ENCODE peak calls at places on chromosomes 3 and 15, in five cellular contexts. One of them, this sample, is unnamed.

GRCh38 chr3:110031975-110032374 is 694.6 kb upstream of the DPPA4 start:
- DNase-seq in brain microvascular endothelial cell: no peak
- DNase-seq in lower leg skin: no peak
- DNase-seq in AG09309: no peak
- DNase-seq in neuronal stem cell: no peak
- DNase-seq in this sample: no peak

GRCh38 chr3:94587291-94587690 is 524.4 kb downstream of the NSUN3 start:
- DNase-seq in brain microvascular endothelial cell: no peak
- DNase-seq in lower leg skin: no peak
- DNase-seq in AG09309: no peak
- DNase-seq in neuronal stem cell: no peak
- DNase-seq in this sample: no peak

GRCh38 chr3:154745122-154745521 is 315.1 kb upstream of the GPR149 start:
- DNase-seq in AG09309: no peak
- DNase-seq in neuronal stem cell: no peak
- DNase-seq in brain microvascular endothelial cell: no peak
- DNase-seq in lower leg skin: no peak
- DNase-seq in this sample: no peak

GRCh38 chr3:132834327-132834726 is 112.1 kb upstream of the NPHP3 start:
- DNase-seq in neuronal stem cell: no peak
- DNase-seq in lower leg skin: no peak
- DNase-seq in AG09309: no peak
- DNase-seq in brain microvascular endothelial cell: no peak
- DNase-seq in this sample: no peak

GRCh38 chr3:50630916-50631315 is 14.0 kb downstream of the MAPKAPK3 start:
- DNase-seq in lower leg skin: no peak
- DNase-seq in AG09309: no peak
- DNase-seq in brain microvascular endothelial cell: no peak
- DNase-seq in neuronal stem cell: no peak
- DNase-seq in this sample: no peak

GRCh38 chr3:114408763-114409162 is 114.9 kb downstream of the TIGIT start:
- DNase-seq in lower leg skin: no peak
- DNase-seq in AG09309: no peak
- DNase-seq in neuronal stem cell: peak
- DNase-seq in brain microvascular endothelial cell: no peak
- DNase-seq in this sample: no peak

GRCh38 chr15:87877114-87877810 is 379.3 kb downstream of the NTRK3 start:
- DNase-seq in neuronal stem cell: no peak
- DNase-seq in AG09309: no peak
- DNase-seq in lower leg skin: no peak
- DNase-seq in brain microvascular endothelial cell: peak
- DNase-seq in this sample: no peak

GRCh38 chr15:91338763-91339162 is 238.7 kb downstream of the SV2B start:
- DNase-seq in lower leg skin: no peak
- DNase-seq in neuronal stem cell: peak
- DNase-seq in AG09309: no peak
- DNase-seq in brain microvascular endothelial cell: peak
- DNase-seq in this sample: no peak

GRCh38 chr3:161349529-161350278 is 21.6 kb downstream of the SPTSSB start:
- DNase-seq in AG09309: peak
- DNase-seq in brain microvascular endothelial cell: peak
- DNase-seq in neuronal stem cell: no peak
- DNase-seq in lower leg skin: no peak
- DNase-seq in this sample: no peak

GRCh38 chr3:12120374-12121140 is 38.2 kb downstream of the TIMP4 start:
- DNase-seq in lower leg skin: no peak
- DNase-seq in AG09309: no peak
- DNase-seq in brain microvascular endothelial cell: no peak
- DNase-seq in neuronal stem cell: no peak
- DNase-seq in this sample: no peak

GRCh38 chr15:35540031-35540430 is 5.9 kb downstream of the DPH6 start:
- DNase-seq in brain microvascular endothelial cell: no peak
- DNase-seq in lower leg skin: no peak
- DNase-seq in AG09309: peak
- DNase-seq in neuronal stem cell: no peak
- DNase-seq in this sample: no peak

GRCh38 chr15:73873889-73874511 is 636 bp downstream of the TBC1D21 start:
- DNase-seq in AG09309: peak
- DNase-seq in brain microvascular endothelial cell: peak
- DNase-seq in lower leg skin: no peak
- DNase-seq in neuronal stem cell: peak
- DNase-seq in this sample: no peak

GRCh38 chr3:4517643-4518042 is 24.5 kb downstream of the ITPR1 start:
- DNase-seq in lower leg skin: no peak
- DNase-seq in brain microvascular endothelial cell: no peak
- DNase-seq in neuronal stem cell: no peak
- DNase-seq in AG09309: no peak
- DNase-seq in this sample: no peak

GRCh38 chr15:66224946-66225345 is 28.6 kb downstream of the MEGF11 start:
- DNase-seq in lower leg skin: peak
- DNase-seq in neuronal stem cell: no peak
- DNase-seq in AG09309: no peak
- DNase-seq in brain microvascular endothelial cell: no peak
- DNase-seq in this sample: no peak

GRCh38 chr3:96831175-96831574 is 16.8 kb downstream of the EPHA6 start:
- DNase-seq in brain microvascular endothelial cell: no peak
- DNase-seq in lower leg skin: no peak
- DNase-seq in neuronal stem cell: no peak
- DNase-seq in AG09309: no peak
- DNase-seq in this sample: no peak

GRCh38 chr3:129442486-129442885 is 2.5 kb downstream of the IFT122 start:
- DNase-seq in lower leg skin: no peak
- DNase-seq in neuronal stem cell: no peak
- DNase-seq in AG09309: no peak
- DNase-seq in brain microvascular endothelial cell: no peak
- DNase-seq in this sample: no peak

GRCh38 chr3:171967137-171967783 is 72.1 kb upstream of the FNDC3B start:
- DNase-seq in lower leg skin: no peak
- DNase-seq in AG09309: peak
- DNase-seq in brain microvascular endothelial cell: peak
- DNase-seq in neuronal stem cell: no peak
- DNase-seq in this sample: no peak

GRCh38 chr15:34056921-34057320 is 17.9 kb upstream of the AVEN start:
- DNase-seq in neuronal stem cell: no peak
- DNase-seq in AG09309: no peak
- DNase-seq in brain microvascular endothelial cell: no peak
- DNase-seq in lower leg skin: no peak
- DNase-seq in this sample: no peak

GRCh38 chr3:143700431-143700975 is 147.8 kb downstream of the SLC9A9 start:
- DNase-seq in brain microvascular endothelial cell: no peak
- DNase-seq in AG09309: no peak
- DNase-seq in neuronal stem cell: no peak
- DNase-seq in lower leg skin: no peak
- DNase-seq in this sample: no peak

GRCh38 chr3:10160346-10160745 is 4.4 kb upstream of the IRAK2 start:
- DNase-seq in lower leg skin: no peak
- DNase-seq in AG09309: no peak
- DNase-seq in neuronal stem cell: no peak
- DNase-seq in brain microvascular endothelial cell: no peak
- DNase-seq in this sample: no peak

GRCh38 chr15:72534522-72534921 is 60.4 kb downstream of the ARIH1 start:
- DNase-seq in lower leg skin: no peak
- DNase-seq in neuronal stem cell: no peak
- DNase-seq in AG09309: no peak
- DNase-seq in brain microvascular endothelial cell: no peak
- DNase-seq in this sample: no peak

GRCh38 chr15:26628071-26628470 is 144.8 kb downstream of the GABRB3 start:
- DNase-seq in AG09309: no peak
- DNase-seq in lower leg skin: no peak
- DNase-seq in neuronal stem cell: no peak
- DNase-seq in brain microvascular endothelial cell: no peak
- DNase-seq in this sample: no peak

GRCh38 chr3:84967767-84968581 is 9.2 kb downstream of the CADM2 start:
- DNase-seq in brain microvascular endothelial cell: no peak
- DNase-seq in neuronal stem cell: no peak
- DNase-seq in AG09309: no peak
- DNase-seq in lower leg skin: no peak
- DNase-seq in this sample: no peak

GRCh38 chr3:8739757-8740508 is 6.3 kb downstream of the CAV3 start:
- DNase-seq in AG09309: no peak
- DNase-seq in lower leg skin: peak
- DNase-seq in neuronal stem cell: no peak
- DNase-seq in brain microvascular endothelial cell: peak
- DNase-seq in this sample: no peak

GRCh38 chr3:132276228-132276906 is 40.8 kb upstream of the ACP3 start:
- DNase-seq in lower leg skin: no peak
- DNase-seq in brain microvascular endothelial cell: no peak
- DNase-seq in AG09309: no peak
- DNase-seq in neuronal stem cell: no peak
- DNase-seq in this sample: no peak

GRCh38 chr15:38134252-38134651 is 118.4 kb upstream of the SPRED1 start:
- DNase-seq in neuronal stem cell: no peak
- DNase-seq in lower leg skin: no peak
- DNase-seq in AG09309: no peak
- DNase-seq in brain microvascular endothelial cell: no peak
- DNase-seq in this sample: peak

GRCh38 chr3:136197159-136197715 is 1.1 kb upstream of the MSL2 start:
- DNase-seq in AG09309: no peak
- DNase-seq in brain microvascular endothelial cell: no peak
- DNase-seq in lower leg skin: no peak
- DNase-seq in neuronal stem cell: no peak
- DNase-seq in this sample: no peak

GRCh38 chr15:28459279-28459678 is 73.5 kb downstream of the GOLGA8G start:
- DNase-seq in brain microvascular endothelial cell: no peak
- DNase-seq in neuronal stem cell: no peak
- DNase-seq in lower leg skin: no peak
- DNase-seq in AG09309: no peak
- DNase-seq in this sample: no peak

GRCh38 chr15:28456476-28457395 is 76.0 kb downstream of the GOLGA8G start:
- DNase-seq in AG09309: no peak
- DNase-seq in lower leg skin: peak
- DNase-seq in neuronal stem cell: no peak
- DNase-seq in brain microvascular endothelial cell: no peak
- DNase-seq in this sample: no peak
- H3K4me3 ChIP-seq in AG09309: no peak
- H3K4me3 ChIP-seq in lower leg skin: no peak
- H3K4me3 ChIP-seq in neuronal stem cell: peak
- H3K4me3 ChIP-seq in brain microvascular endothelial cell: no peak
- H3K4me3 ChIP-seq in this sample: no peak

GRCh38 chr3:123414958-123415792 is 33.7 kb downstream of the ADCY5 start:
- DNase-seq in brain microvascular endothelial cell: no peak
- DNase-seq in neuronal stem cell: no peak
- DNase-seq in AG09309: no peak
- DNase-seq in lower leg skin: no peak
- DNase-seq in this sample: no peak
- H3K4me3 ChIP-seq in brain microvascular endothelial cell: no peak
- H3K4me3 ChIP-seq in neuronal stem cell: no peak
- H3K4me3 ChIP-seq in AG09309: no peak
- H3K4me3 ChIP-seq in lower leg skin: no peak
- H3K4me3 ChIP-seq in this sample: no peak

GRCh38 chr3:195056506-195056905 is 214.5 kb downstream of the XXYLT1 start:
- DNase-seq in AG09309: no peak
- DNase-seq in neuronal stem cell: no peak
- DNase-seq in lower leg skin: no peak
- DNase-seq in brain microvascular endothelial cell: no peak
- DNase-seq in this sample: no peak
- H3K4me3 ChIP-seq in AG09309: no peak
- H3K4me3 ChIP-seq in neuronal stem cell: no peak
- H3K4me3 ChIP-seq in lower leg skin: no peak
- H3K4me3 ChIP-seq in brain microvascular endothelial cell: no peak
- H3K4me3 ChIP-seq in this sample: no peak

DNA sequence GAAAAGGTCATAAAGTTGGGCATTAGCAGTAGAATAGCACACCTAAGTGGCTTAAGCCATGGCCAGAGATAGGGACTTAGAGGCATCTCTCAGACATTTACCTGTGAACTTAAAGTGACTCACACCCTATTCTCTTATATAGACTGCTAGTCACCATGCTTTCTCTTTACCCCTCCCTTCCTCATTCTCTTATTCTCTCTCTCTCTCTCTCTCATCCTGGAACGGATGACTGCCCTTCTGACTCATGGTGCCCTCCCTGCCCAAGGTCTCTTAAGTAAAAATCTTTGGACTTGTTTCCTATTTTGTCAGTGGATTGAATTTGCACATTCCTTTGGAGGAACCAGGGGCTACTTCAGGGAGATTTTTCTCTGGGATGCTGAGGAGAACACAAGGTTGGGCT is 58.8 kb downstream of the NPAP1 start:
- DNase-seq in neuronal stem cell: no peak
- DNase-seq in AG09309: no peak
- DNase-seq in brain microvascular endothelial cell: no peak
- DNase-seq in lower leg skin: no peak
- DNase-seq in this sample: no peak
- H3K4me3 ChIP-seq in neuronal stem cell: no peak
- H3K4me3 ChIP-seq in AG09309: no peak
- H3K4me3 ChIP-seq in brain microvascular endothelial cell: no peak
- H3K4me3 ChIP-seq in lower leg skin: no peak
- H3K4me3 ChIP-seq in this sample: no peak

GRCh38 chr3:139218046-139218445 is 125.8 kb upstream of the MRPS22 start:
- DNase-seq in neuronal stem cell: no peak
- DNase-seq in brain microvascular endothelial cell: no peak
- DNase-seq in AG09309: no peak
- DNase-seq in lower leg skin: no peak
- DNase-seq in this sample: no peak
- H3K4me3 ChIP-seq in neuronal stem cell: no peak
- H3K4me3 ChIP-seq in brain microvascular endothelial cell: no peak
- H3K4me3 ChIP-seq in AG09309: no peak
- H3K4me3 ChIP-seq in lower leg skin: no peak
- H3K4me3 ChIP-seq in this sample: no peak